ENCODE peak calls at places on chromosomes 11 and 22, in nine cellular contexts. D, C, O, T, X, H, B, J and N are unnamed samples.

GRCh38 chr22:49648053-49648452 is 179.6 kb downstream of the BRD1 start:
- DNase-seq in B (no peak), J (no peak), D (no peak), T (no peak), C (no peak), H (no peak), X (no peak), O (no peak), N (no peak)

GRCh38 chr11:26243426-26243825 is 88.5 kb upstream of the ANO3 start:
- DNase-seq in C (no peak), J (no peak), T (no peak), O (no peak), B (no peak), H (no peak), D (no peak), X (no peak), N (no peak)

GRCh38 chr11:65491614-65492386 is 7.0 kb upstream of the MALAT1 start:
- DNase-seq in J (no peak), D (no peak), X (peak; percentile 15), H (no peak), B (peak; percentile 90), C (peak; percentile 28), O (no peak), T (peak; percentile 76), N (peak; percentile 83)

GRCh38 chr11:6755303-6755952 is 16.3 kb downstream of the OR2AG2 start:
- DNase-seq in J (no peak), T (no peak), B (peak; percentile 49), O (peak; percentile 8), D (no peak), C (no peak), X (peak; percentile 46), H (no peak), N (peak; percentile 28)

GRCh38 chr11:57476223-57476882 is 16.0 kb downstream of the RTN4RL2 start:
- DNase-seq in H (no peak), J (no peak), T (peak; percentile 69), X (peak; percentile 55), O (no peak), D (no peak), B (peak; percentile 28), C (no peak), N (peak; percentile 71)

GRCh38 chr11:78573271-78574035 is 1.2 kb downstream of the NARS2 start:
- DNase-seq in O (no peak), T (no peak), H (no peak), X (no peak), B (no peak), C (no peak), J (no peak), D (no peak), N (no peak)

GRCh38 chr11:122869622-122870021 is 12.9 kb upstream of the JHY start:
- DNase-seq in B (no peak), D (no peak), C (no peak), T (no peak), H (no peak), O (no peak), J (no peak), X (no peak), N (no peak)

GRCh38 chr11:116953525-116954284 is 116.3 kb upstream of the APOA1 start:
- DNase-seq in C (no peak), O (no peak), B (no peak), T (no peak), X (no peak), D (no peak), J (no peak), H (no peak), N (no peak)

GRCh38 chr11:4862447-4863236 is 13.6 kb upstream of the OR51S1 start:
- DNase-seq in J (no peak), T (no peak), O (no peak), C (no peak), B (no peak), X (no peak), D (no peak), H (no peak), N (no peak)

GRCh38 chr22:46971141-46971775 is 208.8 kb downstream of the TBC1D22A start:
- DNase-seq in B (no peak), T (peak; percentile 56), D (no peak), J (no peak), X (no peak), O (no peak), C (no peak), H (no peak), N (peak; percentile 72)

GRCh38 chr11:134932761-134933160 is 520.7 kb upstream of the B3GAT1 start:
- DNase-seq in B (no peak), J (no peak), X (no peak), O (no peak), C (no peak), H (no peak), D (no peak), T (peak; percentile 29), N (no peak)

GRCh38 chr22:44454113-44454769 is 43.8 kb downstream of the RTL6 start:
- DNase-seq in H (no peak), D (no peak), B (no peak), C (peak; percentile 29), O (no peak), J (no peak), T (no peak), X (no peak), N (no peak)

GRCh38 chr22:35684270-35684700 is 33.4 kb upstream of the APOL5 start:
- DNase-seq in C (no peak), H (no peak), T (no peak), O (no peak), J (no peak), D (no peak), B (peak; percentile 47), X (no peak), N (peak; percentile 21)

GRCh38 chr11:119373059-119373875 is 8.2 kb downstream of the USP2 start:
- DNase-seq in T (no peak), H (no peak), D (no peak), X (no peak), J (no peak), O (no peak), B (no peak), C (no peak), N (no peak)

GRCh38 chr11:75468534-75469340 is 35.7 kb upstream of the KLHL35 start:
- DNase-seq in B (peak; percentile 61), H (no peak), X (no peak), T (peak; percentile 71), C (no peak), O (no peak), D (no peak), J (no peak), N (peak; percentile 43)

GRCh38 chr22:44260216-44261035 is 52.3 kb downstream of the SHISAL1 start:
- DNase-seq in C (peak; percentile 13), D (no peak), B (no peak), X (no peak), O (no peak), J (no peak), H (no peak), T (no peak), N (no peak)

GRCh38 chr11:115005663-115006062 is 327.3 kb downstream of the NXPE2 start:
- DNase-seq in H (no peak), X (no peak), T (no peak), D (no peak), O (no peak), B (no peak), J (no peak), C (no peak), N (no peak)

GRCh38 chr11:75230621-75231020 is 10.0 kb upstream of the TPBGL start:
- DNase-seq in H (no peak), B (no peak), D (no peak), O (no peak), T (no peak), X (no peak), C (no peak), J (no peak), N (no peak)

GRCh38 chr22:49372530-49373288 is 455.0 kb downstream of the BRD1 start:
- DNase-seq in X (no peak), T (no peak), D (no peak), J (no peak), C (no peak), O (no peak), B (no peak), H (no peak), N (no peak)

GRCh38 chr22:17920992-17921650 is 103.2 kb downstream of the MICAL3 start:
- DNase-seq in D (no peak), H (no peak), B (no peak), O (no peak), X (no peak), J (no peak), C (no peak), T (no peak), N (no peak)

GRCh38 chr22:30486661-30487115 is 14.9 kb upstream of the SEC14L3 start:
- DNase-seq in C (no peak), T (no peak), H (no peak), O (no peak), X (no peak), J (no peak), D (no peak), B (no peak), N (peak; percentile 82)

GRCh38 chr22:37100589-37101127 is 8.9 kb downstream of the TMPRSS6 start:
- DNase-seq in B (no peak), H (no peak), T (no peak), C (peak; percentile 50), D (no peak), X (peak; percentile 49), J (no peak), O (no peak), N (no peak)

GRCh38 chr22:34301569-34301968 is 381.3 kb upstream of the LARGE1 start:
- DNase-seq in J (no peak), C (no peak), D (no peak), H (no peak), X (no peak), O (no peak), T (no peak), B (no peak), N (no peak)